ENCODE peak calls at places on chromosomes 16 and 17, in four cellular contexts. F is T-helper 2 cell, U is posterior cingulate gyrus, A is nephron progenitor cell. P is an unnamed sample.

GRCh38 chr17:81543339-81543675 is 8.8 kb downstream of the FAAP100 start:
- DNase-seq in A (no peak), F (no peak), U (no peak), P (no peak)

GRCh38 chr16:10027553-10027952 is 154.7 kb downstream of the GRIN2A start:
- DNase-seq in F (no peak), U (peak), A (no peak), P (no peak)

GRCh38 chr16:27892879-27893278 is 170.6 kb downstream of the GSG1L start:
- DNase-seq in F (no peak), A (no peak), U (no peak), P (no peak)

GRCh38 chr16:12971216-12971615 is 69.8 kb downstream of the SHISA9 start:
- DNase-seq in A (no peak), U (peak), F (no peak), P (no peak)

GRCh38 chr17:50721194-50722010 is 2.0 kb downstream of the LUC7L3 start:
- DNase-seq in F (no peak), U (no peak), A (no peak), P (no peak)

GRCh38 chr17:66355510-66355909 is 53.1 kb downstream of the PRKCA start:
- DNase-seq in U (no peak), F (no peak), A (no peak), P (no peak)

GRCh38 chr17:41695954-41696720 is 7.5 kb downstream of the EIF1 start:
- DNase-seq in U (peak), A (peak), F (peak), P (peak)

GRCh38 chr16:84180519-84181140 is 6.2 kb downstream of the TAF1C start:
- DNase-seq in U (no peak), A (no peak), F (no peak), P (no peak)

GRCh38 chr16:49515861-49516260 is 142.3 kb downstream of the C16orf78 start:
- DNase-seq in F (no peak), A (no peak), U (no peak), P (no peak)

GRCh38 chr17:71472809-71473789 is 647.7 kb upstream of the SOX9 start:
- DNase-seq in A (peak), F (no peak), U (no peak), P (peak)

GRCh38 chr16:65756163-65756562 is 610.3 kb upstream of the CDH5 start:
- DNase-seq in F (no peak), U (no peak), A (no peak), P (no peak)

GRCh38 chr17:7095642-7096041 is 15.6 kb upstream of the CLEC10A start:
- DNase-seq in U (no peak), A (no peak), F (no peak), P (no peak)

GRCh38 chr17:17833664-17834357 is 3.0 kb downstream of the SREBF1 start:
- DNase-seq in F (no peak), U (no peak), A (no peak), P (no peak)

GRCh38 chr16:87436225-87437172 is 44.4 kb downstream of the MAP1LC3B start:
- DNase-seq in U (no peak), A (peak), F (peak), P (peak)

GRCh38 chr16:50941651-50942050 is 199.8 kb downstream of the CYLD start:
- DNase-seq in A (no peak), U (no peak), F (no peak), P (peak)

GRCh38 chr16:61730997-61731396 is 305.2 kb downstream of the CDH8 start:
- DNase-seq in U (no peak), A (no peak), F (no peak), P (peak)

GRCh38 chr17:36495076-36495578 is 8.6 kb downstream of the ZNHIT3 start:
- DNase-seq in A (no peak), U (no peak), F (no peak), P (no peak)

GRCh38 chr16:65576631-65577030 is 454.8 kb upstream of the CDH11 start:
- DNase-seq in U (no peak), F (no peak), A (no peak), P (peak)

GRCh38 chr17:44522883-44523671 is 19.9 kb upstream of the GPATCH8 start:
- DNase-seq in U (no peak), A (peak), F (peak), P (peak)

GRCh38 chr17:20992416-20992815 is 50.4 kb downstream of the USP22 start:
- DNase-seq in U (no peak), F (no peak), A (no peak), P (no peak)

GRCh38 chr17:77098884-77099545 is 41.8 kb upstream of the SEC14L1 start:
- DNase-seq in A (no peak), U (no peak), F (no peak), P (no peak)

GRCh38 chr16:68470461-68471150 is 22.3 kb upstream of the SMPD3 start:
- DNase-seq in F (no peak), A (no peak), U (no peak), P (no peak)

GRCh38 chr17:77131919-77132318 is 8.8 kb upstream of the SEC14L1 start:
- DNase-seq in A (no peak), F (no peak), U (no peak), P (no peak)

P was measured in cardiac muscle cell.